ENCODE peak calls at places on chromosomes 13 and 19, in nine cellular contexts. S is ascending aorta; K is lower lobe of right lung; U is fibroblast of lung; M is CD8-positive, alpha-beta T cell; I is neural progenitor cell; T is left lung; Q is cardiac muscle cell; B is left ventricle myocardium inferior. O is an unnamed sample.

GRCh38 chr19:34662919-34663318 is 14.0 kb downstream of the SCGB2B2 start:
- DNase-seq in Q (no peak), I (peak; percentile 53), B (no peak), K (no peak), S (no peak), U (no peak), T (no peak), M (peak; percentile 18), O (no peak)

GRCh38 chr13:29566206-29566605 is 29.3 kb downstream of the SLC7A1 start:
- DNase-seq in I (no peak), K (no peak), T (no peak), S (no peak), Q (no peak), U (no peak), B (no peak), M (no peak), O (no peak)

GRCh38 chr19:15442142-15442920 is 7.4 kb downstream of the WIZ start:
- DNase-seq in U (no peak), Q (no peak), S (no peak), T (no peak), M (no peak), I (no peak), B (no peak), K (no peak), O (no peak)

GRCh38 chr13:34128661-34129060 is 310.7 kb downstream of the RFC3 start:
- DNase-seq in S (no peak), M (no peak), B (no peak), T (no peak), I (no peak), Q (no peak), U (no peak), K (no peak), O (no peak)

GRCh38 chr13:97434417-97435296 is 688 bp downstream of the RAP2A start:
- DNase-seq in B (peak; percentile 34), Q (peak; percentile 71), K (peak; percentile 64), I (no peak), M (peak; percentile 18), U (peak; percentile 41), T (peak; percentile 52), S (peak; percentile 9), O (no peak)

GRCh38 chr19:46824887-46825730 is 25.5 kb downstream of the AP2S1 start:
- DNase-seq in Q (no peak), S (no peak), I (no peak), T (peak; percentile 65), K (peak; percentile 69), U (no peak), B (no peak), M (no peak), O (no peak)

GRCh38 chr19:10517760-10518443 is 655 bp upstream of the S1PR5 start:
- DNase-seq in K (no peak), U (no peak), M (no peak), I (peak; percentile 39), Q (no peak), B (no peak), S (no peak), T (no peak), O (no peak)

GRCh38 chr13:22275393-22275792 is 604.5 kb downstream of the FGF9 start:
- DNase-seq in B (no peak), M (no peak), I (no peak), S (no peak), T (no peak), Q (no peak), K (no peak), U (no peak), O (no peak)

GRCh38 chr19:11479090-11479469 is 1.8 kb downstream of the ELAVL3 start:
- DNase-seq in B (no peak), T (no peak), K (no peak), M (no peak), I (no peak), Q (no peak), S (no peak), U (no peak), O (no peak)

GRCh38 chr13:98664047-98664446 is 87.1 kb upstream of the STK24 start:
- DNase-seq in T (no peak), B (no peak), M (no peak), Q (no peak), S (no peak), U (peak; percentile 95), I (no peak), K (no peak), O (no peak)

GRCh38 chr19:54266133-54266532 is 9.1 kb upstream of the LILRB5 start:
- DNase-seq in T (peak; percentile 78), K (peak; percentile 86), B (peak; percentile 73), S (no peak), I (peak; percentile 92), U (peak; percentile 46), Q (peak; percentile 90), M (peak; percentile 45), O (peak; percentile 36)

GRCh38 chr19:36916991-36917390 is 859 bp downstream of the ZNF568 start:
- DNase-seq in K (no peak), Q (peak; percentile 6), I (peak; percentile 11), S (no peak), U (peak; percentile 57), B (no peak), T (no peak), M (no peak), O (no peak)

GRCh38 chr19:41821003-41821735 is 23.3 kb downstream of the LYPD4 start:
- DNase-seq in B (no peak), M (peak; percentile 6), K (peak; percentile 53), I (peak; percentile 53), Q (no peak), T (no peak), S (no peak), U (peak; percentile 10), O (no peak)

DNA sequence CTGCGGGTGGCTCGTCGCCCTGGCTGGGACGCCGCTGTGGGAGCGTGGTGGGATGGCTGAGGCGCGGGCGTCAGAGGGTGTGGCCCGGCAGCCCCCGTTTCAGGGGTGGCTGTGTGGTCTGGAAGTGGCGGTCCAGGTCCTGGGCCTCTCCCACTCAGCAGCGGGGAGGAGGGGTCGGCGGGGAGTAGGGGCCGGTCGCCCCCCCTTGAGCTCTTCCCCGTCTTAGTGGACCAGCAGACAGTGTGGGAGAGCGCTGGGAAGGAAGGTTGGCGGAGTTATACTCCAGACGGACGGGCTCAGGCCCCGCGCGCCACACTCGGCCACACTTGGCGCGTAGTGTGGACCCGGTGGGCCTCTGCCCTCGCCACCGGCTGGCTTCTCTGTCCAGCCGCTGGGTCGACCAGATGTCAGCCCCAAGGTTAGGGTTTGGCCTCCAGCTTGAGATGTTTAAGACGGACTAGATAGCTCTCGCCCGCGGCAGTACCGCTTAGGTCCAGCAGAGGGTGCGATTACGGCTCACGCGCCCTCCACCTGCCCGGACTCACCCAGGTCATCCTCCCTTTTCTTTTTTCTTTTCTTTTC is 21.7 kb upstream of the ZNF429 start:
- DNase-seq in B (peak; percentile 67), S (no peak), U (no peak), Q (peak; percentile 37), M (peak; percentile 54), K (peak; percentile 76), T (peak; percentile 40), I (peak; percentile 45), O (no peak)
- TF ChIP-seq CTCF in B (peak; percentile 81), S (peak; percentile 64), U (peak; percentile 52), Q (peak; percentile 30), M (peak; percentile 64), K (peak; percentile 72), T (peak; percentile 73), I (peak; percentile 58), O (peak; percentile 27)

DNA sequence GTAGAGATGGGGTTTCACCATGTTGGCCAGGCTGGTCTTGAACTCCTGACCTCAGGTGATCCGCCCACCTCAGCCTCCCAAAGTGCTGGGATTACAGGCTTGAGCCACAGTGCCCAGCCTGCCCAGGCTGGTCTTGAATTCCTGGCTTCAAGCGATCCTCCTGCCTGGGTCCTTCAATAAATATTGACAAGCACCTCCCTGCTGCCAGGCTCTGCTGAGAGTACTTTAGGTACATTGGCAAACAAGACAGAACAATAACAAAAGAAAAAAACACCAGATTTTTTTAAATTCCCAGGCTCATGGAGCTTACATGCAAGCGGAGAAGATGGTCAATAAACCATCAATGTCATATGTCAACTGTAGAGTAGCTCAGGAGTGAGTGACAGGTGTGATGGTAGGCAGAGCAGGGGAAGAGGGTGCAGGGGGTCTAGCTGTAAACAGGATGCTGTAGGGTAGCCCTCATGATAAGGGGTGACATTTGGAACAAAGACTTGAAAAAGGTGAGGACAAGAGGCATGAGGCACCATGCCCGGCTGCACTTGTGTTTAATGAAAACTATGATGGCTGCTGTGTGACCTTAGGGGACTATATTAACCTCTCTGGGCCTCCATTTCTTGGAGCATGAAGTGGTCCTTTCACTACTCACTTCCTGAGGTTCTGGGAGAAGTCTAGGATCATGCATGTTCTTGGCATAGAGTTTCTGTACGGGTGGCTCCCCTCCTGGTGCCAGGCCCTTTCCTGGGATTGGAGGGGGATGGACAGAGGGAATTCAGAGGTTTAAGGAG is 19.6 kb downstream of the SULT2B1 start:
- DNase-seq in K (peak; percentile 76), M (no peak), U (no peak), S (no peak), I (no peak), Q (no peak), T (peak; percentile 72), B (no peak), O (no peak)
- H3K27ac ChIP-seq in K (peak overlapping the region; percentile 41), M (no peak overlapping the region), U (no peak overlapping the region), S (no peak overlapping the region), I (no peak overlapping the region), Q (no peak overlapping the region), T (no peak overlapping the region), B (no peak overlapping the region), O (no peak overlapping the region)

DNA sequence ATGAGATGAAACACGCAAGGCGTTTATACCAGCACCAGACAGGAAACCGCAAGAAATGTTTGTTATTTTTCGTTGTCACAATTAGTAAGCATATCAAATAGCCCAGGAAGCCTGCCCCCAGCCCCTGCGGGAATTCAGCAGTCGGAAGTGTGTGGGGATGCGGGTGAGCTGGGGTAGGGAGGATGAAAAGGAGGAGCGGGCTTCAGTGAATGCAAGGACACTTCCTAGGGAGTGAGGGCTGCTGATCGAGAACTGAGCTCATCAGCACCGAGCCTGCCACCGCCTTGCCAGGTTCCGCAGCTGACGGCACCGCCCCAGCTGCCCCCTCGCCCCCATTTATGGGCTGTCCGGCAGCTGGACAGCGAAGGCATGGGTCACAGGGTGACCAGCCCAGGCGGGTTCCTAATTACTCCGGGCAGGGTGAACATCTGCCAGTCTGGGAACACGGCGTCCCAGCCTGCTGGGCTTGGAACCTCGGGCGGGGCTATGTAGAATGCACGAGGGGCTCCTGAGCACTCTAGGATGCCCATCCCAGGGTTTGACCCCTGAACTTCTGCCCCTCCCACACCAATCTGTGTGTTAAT is 1.6 kb upstream of the BEST2 start:
- DNase-seq in Q (no peak), B (no peak), S (no peak), M (no peak), T (no peak), K (no peak), I (no peak), U (peak; percentile 44), O (no peak)
- H3K4me3 ChIP-seq in Q (no peak overlapping the region), B (no peak overlapping the region), S (no peak overlapping the region), M (no peak overlapping the region), T (no peak overlapping the region), K (no peak overlapping the region), I (no peak overlapping the region), U (no peak overlapping the region), O (no peak overlapping the region)

DNA sequence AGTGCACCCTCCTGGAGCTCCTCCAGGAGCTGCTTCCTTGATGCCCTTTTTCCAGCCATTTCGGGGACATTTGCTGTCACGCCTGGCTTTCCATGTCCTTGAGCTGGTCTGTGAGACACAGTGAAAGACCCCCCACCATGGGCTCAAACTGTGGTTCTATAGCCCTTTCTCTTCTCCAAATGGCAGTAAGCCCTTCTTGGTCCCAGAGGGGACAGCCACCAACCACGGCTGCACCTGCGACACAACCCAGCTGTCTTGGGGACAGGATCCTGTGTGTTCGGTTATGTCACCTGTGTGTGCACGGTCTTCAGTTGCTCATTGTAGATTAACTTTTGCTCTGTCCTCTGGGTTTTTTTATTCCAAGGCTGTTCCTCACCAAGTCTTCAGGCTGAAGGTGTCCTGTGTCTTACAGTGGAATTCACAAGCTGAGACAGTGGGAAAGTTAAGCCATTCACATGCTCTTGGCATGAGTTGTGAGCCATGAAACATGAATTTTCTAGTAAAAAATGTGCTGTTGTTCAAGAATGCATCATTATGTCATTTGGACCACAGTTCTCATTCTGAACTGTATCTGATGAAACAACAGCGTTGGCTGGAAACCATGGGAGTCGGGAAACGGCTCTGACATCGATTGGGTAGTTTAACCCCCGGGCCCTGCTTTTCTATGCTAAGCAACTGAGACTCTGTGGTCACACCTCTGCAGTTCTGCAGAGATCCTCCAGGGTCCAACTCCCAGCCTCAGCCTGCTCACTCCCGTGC is 129.5 kb upstream of the MCF2L start:
- DNase-seq in K (no peak), M (no peak), I (no peak), B (no peak), Q (no peak), S (no peak), U (peak; percentile 46), T (no peak), O (peak; percentile 20)
- TF ChIP-seq CTCF in K (no peak), M (no peak), I (no peak), B (no peak), Q (no peak), S (no peak), U (no peak), T (no peak), O (no peak)

O was measured in AG04450.